ENCODE peak calls at places on chromosomes 16 and 17, in nine cellular contexts. One of them, this sample, is unnamed.

GRCh38 chr17:1294157-1294717 is 14.8 kb downstream of the TRARG1 start:
- DNase-seq in Caco-2: no peak
- DNase-seq in sciatic nerve: no peak
- DNase-seq in effector CD4-positive, alpha-beta T cell: peak; percentile 70
- DNase-seq in adrenal gland: no peak
- DNase-seq in activated CD4-positive, alpha-beta T cell treated with anti-CD3 and anti-CD28 coated beads for 48 hours: peak; percentile 60
- DNase-seq in stimulated activated CD8-positive, alpha-beta memory T cell treated with anti-CD3 and anti-CD28 coated beads, Interleukin-7, amount 100 ng/mL, for 1 hour: peak; percentile 68
- DNase-seq in body of pancreas: peak; percentile 31
- DNase-seq in NCI-H345: no peak
- DNase-seq in this sample: peak; percentile 86

GRCh38 chr17:802901-803881 is 21.0 kb downstream of the MRM3 start:
- DNase-seq in sciatic nerve: no peak
- DNase-seq in effector CD4-positive, alpha-beta T cell: no peak
- DNase-seq in Caco-2: no peak
- DNase-seq in stimulated activated CD8-positive, alpha-beta memory T cell treated with anti-CD3 and anti-CD28 coated beads, Interleukin-7, amount 100 ng/mL, for 1 hour: no peak
- DNase-seq in body of pancreas: peak; percentile 70
- DNase-seq in activated CD4-positive, alpha-beta T cell treated with anti-CD3 and anti-CD28 coated beads for 48 hours: no peak
- DNase-seq in NCI-H345: no peak
- DNase-seq in adrenal gland: no peak
- DNase-seq in this sample: no peak

GRCh38 chr16:51825740-51826139 is 674.7 kb upstream of the SALL1 start:
- DNase-seq in Caco-2: no peak
- DNase-seq in sciatic nerve: no peak
- DNase-seq in NCI-H345: no peak
- DNase-seq in stimulated activated CD8-positive, alpha-beta memory T cell treated with anti-CD3 and anti-CD28 coated beads, Interleukin-7, amount 100 ng/mL, for 1 hour: no peak
- DNase-seq in adrenal gland: no peak
- DNase-seq in activated CD4-positive, alpha-beta T cell treated with anti-CD3 and anti-CD28 coated beads for 48 hours: no peak
- DNase-seq in body of pancreas: no peak
- DNase-seq in effector CD4-positive, alpha-beta T cell: no peak
- DNase-seq in this sample: no peak

GRCh38 chr16:85384831-85385462 is 228.2 kb upstream of the GSE1 start:
- DNase-seq in body of pancreas: no peak
- DNase-seq in sciatic nerve: peak; percentile 60
- DNase-seq in NCI-H345: peak; percentile 91
- DNase-seq in effector CD4-positive, alpha-beta T cell: no peak
- DNase-seq in stimulated activated CD8-positive, alpha-beta memory T cell treated with anti-CD3 and anti-CD28 coated beads, Interleukin-7, amount 100 ng/mL, for 1 hour: no peak
- DNase-seq in activated CD4-positive, alpha-beta T cell treated with anti-CD3 and anti-CD28 coated beads for 48 hours: no peak
- DNase-seq in Caco-2: peak; percentile 65
- DNase-seq in adrenal gland: no peak
- DNase-seq in this sample: no peak

GRCh38 chr17:2986925-2987324 is 76.5 kb downstream of the OR1D5 start:
- DNase-seq in NCI-H345: no peak
- DNase-seq in activated CD4-positive, alpha-beta T cell treated with anti-CD3 and anti-CD28 coated beads for 48 hours: no peak
- DNase-seq in body of pancreas: no peak
- DNase-seq in Caco-2: no peak
- DNase-seq in effector CD4-positive, alpha-beta T cell: no peak
- DNase-seq in adrenal gland: peak; percentile 2
- DNase-seq in stimulated activated CD8-positive, alpha-beta memory T cell treated with anti-CD3 and anti-CD28 coated beads, Interleukin-7, amount 100 ng/mL, for 1 hour: no peak
- DNase-seq in sciatic nerve: no peak
- DNase-seq in this sample: no peak

GRCh38 chr16:11260596-11260966 is 4.6 kb upstream of the SOCS1 start:
- DNase-seq in NCI-H345: no peak
- DNase-seq in effector CD4-positive, alpha-beta T cell: no peak
- DNase-seq in stimulated activated CD8-positive, alpha-beta memory T cell treated with anti-CD3 and anti-CD28 coated beads, Interleukin-7, amount 100 ng/mL, for 1 hour: no peak
- DNase-seq in body of pancreas: no peak
- DNase-seq in sciatic nerve: no peak
- DNase-seq in adrenal gland: no peak
- DNase-seq in activated CD4-positive, alpha-beta T cell treated with anti-CD3 and anti-CD28 coated beads for 48 hours: no peak
- DNase-seq in Caco-2: peak; percentile 82
- DNase-seq in this sample: no peak

GRCh38 chr16:68272501-68273209 is 8.3 kb downstream of the SLC7A6 start:
- DNase-seq in adrenal gland: no peak
- DNase-seq in NCI-H345: peak; percentile 76
- DNase-seq in stimulated activated CD8-positive, alpha-beta memory T cell treated with anti-CD3 and anti-CD28 coated beads, Interleukin-7, amount 100 ng/mL, for 1 hour: no peak
- DNase-seq in effector CD4-positive, alpha-beta T cell: peak; percentile 67
- DNase-seq in activated CD4-positive, alpha-beta T cell treated with anti-CD3 and anti-CD28 coated beads for 48 hours: no peak
- DNase-seq in Caco-2: no peak
- DNase-seq in body of pancreas: peak; percentile 32
- DNase-seq in sciatic nerve: no peak
- DNase-seq in this sample: peak; percentile 53

GRCh38 chr17:64150237-64151015 is 20.5 kb upstream of the ERN1 start:
- DNase-seq in activated CD4-positive, alpha-beta T cell treated with anti-CD3 and anti-CD28 coated beads for 48 hours: no peak
- DNase-seq in NCI-H345: no peak
- DNase-seq in Caco-2: no peak
- DNase-seq in sciatic nerve: no peak
- DNase-seq in effector CD4-positive, alpha-beta T cell: no peak
- DNase-seq in body of pancreas: peak; percentile 95
- DNase-seq in adrenal gland: peak; percentile 71
- DNase-seq in stimulated activated CD8-positive, alpha-beta memory T cell treated with anti-CD3 and anti-CD28 coated beads, Interleukin-7, amount 100 ng/mL, for 1 hour: no peak
- DNase-seq in this sample: no peak

GRCh38 chr17:4327638-4328037 is 38.8 kb downstream of the UBE2G1 start:
- DNase-seq in body of pancreas: no peak
- DNase-seq in Caco-2: no peak
- DNase-seq in sciatic nerve: no peak
- DNase-seq in NCI-H345: no peak
- DNase-seq in stimulated activated CD8-positive, alpha-beta memory T cell treated with anti-CD3 and anti-CD28 coated beads, Interleukin-7, amount 100 ng/mL, for 1 hour: no peak
- DNase-seq in activated CD4-positive, alpha-beta T cell treated with anti-CD3 and anti-CD28 coated beads for 48 hours: no peak
- DNase-seq in effector CD4-positive, alpha-beta T cell: no peak
- DNase-seq in adrenal gland: no peak
- DNase-seq in this sample: no peak

GRCh38 chr16:85662976-85663830 is 25.6 kb downstream of the GINS2 start:
- DNase-seq in effector CD4-positive, alpha-beta T cell: no peak
- DNase-seq in Caco-2: no peak
- DNase-seq in activated CD4-positive, alpha-beta T cell treated with anti-CD3 and anti-CD28 coated beads for 48 hours: no peak
- DNase-seq in stimulated activated CD8-positive, alpha-beta memory T cell treated with anti-CD3 and anti-CD28 coated beads, Interleukin-7, amount 100 ng/mL, for 1 hour: no peak
- DNase-seq in NCI-H345: no peak
- DNase-seq in body of pancreas: no peak
- DNase-seq in adrenal gland: no peak
- DNase-seq in sciatic nerve: no peak
- DNase-seq in this sample: no peak

GRCh38 chr16:86507173-86508027 is 2.9 kb upstream of the FOXF1 start:
- DNase-seq in sciatic nerve: no peak
- DNase-seq in Caco-2: no peak
- DNase-seq in body of pancreas: no peak
- DNase-seq in adrenal gland: no peak
- DNase-seq in activated CD4-positive, alpha-beta T cell treated with anti-CD3 and anti-CD28 coated beads for 48 hours: no peak
- DNase-seq in effector CD4-positive, alpha-beta T cell: no peak
- DNase-seq in stimulated activated CD8-positive, alpha-beta memory T cell treated with anti-CD3 and anti-CD28 coated beads, Interleukin-7, amount 100 ng/mL, for 1 hour: no peak
- DNase-seq in NCI-H345: no peak
- DNase-seq in this sample: no peak

GRCh38 chr17:44438634-44439033 is 49.2 kb upstream of the ITGA2B start:
- DNase-seq in activated CD4-positive, alpha-beta T cell treated with anti-CD3 and anti-CD28 coated beads for 48 hours: no peak
- DNase-seq in sciatic nerve: no peak
- DNase-seq in stimulated activated CD8-positive, alpha-beta memory T cell treated with anti-CD3 and anti-CD28 coated beads, Interleukin-7, amount 100 ng/mL, for 1 hour: peak; percentile 1
- DNase-seq in Caco-2: no peak
- DNase-seq in body of pancreas: peak; percentile 26
- DNase-seq in adrenal gland: no peak
- DNase-seq in NCI-H345: no peak
- DNase-seq in effector CD4-positive, alpha-beta T cell: no peak
- DNase-seq in this sample: peak; percentile 16

GRCh38 chr17:38735161-38735997 is 5.2 kb downstream of the CISD3 start:
- DNase-seq in activated CD4-positive, alpha-beta T cell treated with anti-CD3 and anti-CD28 coated beads for 48 hours: peak; percentile 80
- DNase-seq in sciatic nerve: peak; percentile 86
- DNase-seq in Caco-2: no peak
- DNase-seq in stimulated activated CD8-positive, alpha-beta memory T cell treated with anti-CD3 and anti-CD28 coated beads, Interleukin-7, amount 100 ng/mL, for 1 hour: peak; percentile 61
- DNase-seq in adrenal gland: peak; percentile 80
- DNase-seq in NCI-H345: peak; percentile 41
- DNase-seq in effector CD4-positive, alpha-beta T cell: peak; percentile 77
- DNase-seq in body of pancreas: peak; percentile 54
- DNase-seq in this sample: peak; percentile 78

GRCh38 chr16:84312783-84313382 is 18.2 kb downstream of the WFDC1 start:
- DNase-seq in activated CD4-positive, alpha-beta T cell treated with anti-CD3 and anti-CD28 coated beads for 48 hours: no peak
- DNase-seq in stimulated activated CD8-positive, alpha-beta memory T cell treated with anti-CD3 and anti-CD28 coated beads, Interleukin-7, amount 100 ng/mL, for 1 hour: no peak
- DNase-seq in effector CD4-positive, alpha-beta T cell: no peak
- DNase-seq in Caco-2: peak; percentile 63
- DNase-seq in NCI-H345: peak; percentile 68
- DNase-seq in sciatic nerve: no peak
- DNase-seq in body of pancreas: no peak
- DNase-seq in adrenal gland: no peak
- DNase-seq in this sample: no peak

GRCh38 chr16:66874079-66874775 is 6.1 kb upstream of the PDP2 start:
- DNase-seq in effector CD4-positive, alpha-beta T cell: no peak
- DNase-seq in sciatic nerve: no peak
- DNase-seq in stimulated activated CD8-positive, alpha-beta memory T cell treated with anti-CD3 and anti-CD28 coated beads, Interleukin-7, amount 100 ng/mL, for 1 hour: no peak
- DNase-seq in NCI-H345: no peak
- DNase-seq in adrenal gland: no peak
- DNase-seq in Caco-2: no peak
- DNase-seq in activated CD4-positive, alpha-beta T cell treated with anti-CD3 and anti-CD28 coated beads for 48 hours: peak; percentile 36
- DNase-seq in body of pancreas: no peak
- DNase-seq in this sample: peak; percentile 57

GRCh38 chr17:49254066-49254465 is 23.5 kb upstream of the PHOSPHO1 start:
- DNase-seq in activated CD4-positive, alpha-beta T cell treated with anti-CD3 and anti-CD28 coated beads for 48 hours: no peak
- DNase-seq in Caco-2: no peak
- DNase-seq in sciatic nerve: no peak
- DNase-seq in body of pancreas: no peak
- DNase-seq in effector CD4-positive, alpha-beta T cell: no peak
- DNase-seq in adrenal gland: no peak
- DNase-seq in stimulated activated CD8-positive, alpha-beta memory T cell treated with anti-CD3 and anti-CD28 coated beads, Interleukin-7, amount 100 ng/mL, for 1 hour: no peak
- DNase-seq in NCI-H345: no peak
- DNase-seq in this sample: no peak

GRCh38 chr17:49180303-49180702 is 30.1 kb downstream of the GNGT2 start:
- DNase-seq in stimulated activated CD8-positive, alpha-beta memory T cell treated with anti-CD3 and anti-CD28 coated beads, Interleukin-7, amount 100 ng/mL, for 1 hour: peak; percentile 26
- DNase-seq in activated CD4-positive, alpha-beta T cell treated with anti-CD3 and anti-CD28 coated beads for 48 hours: peak; percentile 76
- DNase-seq in body of pancreas: peak; percentile 66
- DNase-seq in adrenal gland: peak; percentile 83
- DNase-seq in Caco-2: peak; percentile 63
- DNase-seq in NCI-H345: peak; percentile 25
- DNase-seq in effector CD4-positive, alpha-beta T cell: peak; percentile 57
- DNase-seq in sciatic nerve: peak; percentile 79
- DNase-seq in this sample: peak; percentile 75

GRCh38 chr17:48629411-48629759 is 3.2 kb upstream of the HOXB9 start:
- DNase-seq in Caco-2: no peak
- DNase-seq in sciatic nerve: no peak
- DNase-seq in activated CD4-positive, alpha-beta T cell treated with anti-CD3 and anti-CD28 coated beads for 48 hours: no peak
- DNase-seq in effector CD4-positive, alpha-beta T cell: no peak
- DNase-seq in body of pancreas: no peak
- DNase-seq in NCI-H345: no peak
- DNase-seq in stimulated activated CD8-positive, alpha-beta memory T cell treated with anti-CD3 and anti-CD28 coated beads, Interleukin-7, amount 100 ng/mL, for 1 hour: no peak
- DNase-seq in adrenal gland: no peak
- DNase-seq in this sample: no peak

GRCh38 chr17:70081885-70082284 is 6.9 kb downstream of the KCNJ16 start:
- DNase-seq in activated CD4-positive, alpha-beta T cell treated with anti-CD3 and anti-CD28 coated beads for 48 hours: no peak
- DNase-seq in NCI-H345: no peak
- DNase-seq in body of pancreas: no peak
- DNase-seq in Caco-2: no peak
- DNase-seq in sciatic nerve: no peak
- DNase-seq in effector CD4-positive, alpha-beta T cell: no peak
- DNase-seq in adrenal gland: no peak
- DNase-seq in stimulated activated CD8-positive, alpha-beta memory T cell treated with anti-CD3 and anti-CD28 coated beads, Interleukin-7, amount 100 ng/mL, for 1 hour: no peak
- DNase-seq in this sample: no peak

GRCh38 chr17:72725432-72726068 is 366.9 kb downstream of the SLC39A11 start:
- DNase-seq in sciatic nerve: peak; percentile 77
- DNase-seq in effector CD4-positive, alpha-beta T cell: peak; percentile 4
- DNase-seq in adrenal gland: peak; percentile 61
- DNase-seq in Caco-2: peak; percentile 62
- DNase-seq in NCI-H345: peak; percentile 77
- DNase-seq in stimulated activated CD8-positive, alpha-beta memory T cell treated with anti-CD3 and anti-CD28 coated beads, Interleukin-7, amount 100 ng/mL, for 1 hour: no peak
- DNase-seq in activated CD4-positive, alpha-beta T cell treated with anti-CD3 and anti-CD28 coated beads for 48 hours: peak; percentile 68
- DNase-seq in body of pancreas: peak; percentile 49
- DNase-seq in this sample: peak; percentile 71

GRCh38 chr17:13415877-13416416 is 185.8 kb downstream of the HS3ST3A1 start:
- DNase-seq in adrenal gland: peak; percentile 88
- DNase-seq in sciatic nerve: no peak
- DNase-seq in effector CD4-positive, alpha-beta T cell: no peak
- DNase-seq in stimulated activated CD8-positive, alpha-beta memory T cell treated with anti-CD3 and anti-CD28 coated beads, Interleukin-7, amount 100 ng/mL, for 1 hour: no peak
- DNase-seq in NCI-H345: no peak
- DNase-seq in activated CD4-positive, alpha-beta T cell treated with anti-CD3 and anti-CD28 coated beads for 48 hours: no peak
- DNase-seq in Caco-2: peak; percentile 67
- DNase-seq in body of pancreas: peak; percentile 62
- DNase-seq in this sample: no peak

GRCh38 chr16:69861276-69862030 is 89.7 kb upstream of the CLEC18A start:
- DNase-seq in Caco-2: no peak
- DNase-seq in NCI-H345: no peak
- DNase-seq in stimulated activated CD8-positive, alpha-beta memory T cell treated with anti-CD3 and anti-CD28 coated beads, Interleukin-7, amount 100 ng/mL, for 1 hour: no peak
- DNase-seq in sciatic nerve: peak; percentile 63
- DNase-seq in effector CD4-positive, alpha-beta T cell: no peak
- DNase-seq in body of pancreas: peak; percentile 68
- DNase-seq in activated CD4-positive, alpha-beta T cell treated with anti-CD3 and anti-CD28 coated beads for 48 hours: no peak
- DNase-seq in adrenal gland: peak; percentile 76
- DNase-seq in this sample: no peak

GRCh38 chr16:88063201-88063773 is 112.1 kb downstream of the BANP start:
- DNase-seq in stimulated activated CD8-positive, alpha-beta memory T cell treated with anti-CD3 and anti-CD28 coated beads, Interleukin-7, amount 100 ng/mL, for 1 hour: no peak
- DNase-seq in Caco-2: no peak
- DNase-seq in body of pancreas: no peak
- DNase-seq in adrenal gland: no peak
- DNase-seq in activated CD4-positive, alpha-beta T cell treated with anti-CD3 and anti-CD28 coated beads for 48 hours: no peak
- DNase-seq in sciatic nerve: peak; percentile 74
- DNase-seq in effector CD4-positive, alpha-beta T cell: no peak
- DNase-seq in NCI-H345: no peak
- DNase-seq in this sample: no peak

GRCh38 chr16:74305978-74306784 is 9.6 kb downstream of the PSMD7 start:
- DNase-seq in body of pancreas: no peak
- DNase-seq in sciatic nerve: no peak
- DNase-seq in adrenal gland: no peak
- DNase-seq in effector CD4-positive, alpha-beta T cell: no peak
- DNase-seq in Caco-2: no peak
- DNase-seq in stimulated activated CD8-positive, alpha-beta memory T cell treated with anti-CD3 and anti-CD28 coated beads, Interleukin-7, amount 100 ng/mL, for 1 hour: no peak
- DNase-seq in NCI-H345: no peak
- DNase-seq in activated CD4-positive, alpha-beta T cell treated with anti-CD3 and anti-CD28 coated beads for 48 hours: no peak
- DNase-seq in this sample: no peak

GRCh38 chr16:27321013-27321960 is 7.5 kb downstream of the IL4R start:
- DNase-seq in activated CD4-positive, alpha-beta T cell treated with anti-CD3 and anti-CD28 coated beads for 48 hours: no peak
- DNase-seq in sciatic nerve: peak; percentile 30
- DNase-seq in NCI-H345: no peak
- DNase-seq in body of pancreas: no peak
- DNase-seq in Caco-2: no peak
- DNase-seq in stimulated activated CD8-positive, alpha-beta memory T cell treated with anti-CD3 and anti-CD28 coated beads, Interleukin-7, amount 100 ng/mL, for 1 hour: no peak
- DNase-seq in adrenal gland: no peak
- DNase-seq in effector CD4-positive, alpha-beta T cell: no peak
- DNase-seq in this sample: no peak

GRCh38 chr16:84907575-84907974 is 87.8 kb downstream of the CRISPLD2 start:
- DNase-seq in adrenal gland: peak; percentile 54
- DNase-seq in activated CD4-positive, alpha-beta T cell treated with anti-CD3 and anti-CD28 coated beads for 48 hours: no peak
- DNase-seq in sciatic nerve: no peak
- DNase-seq in body of pancreas: peak; percentile 57
- DNase-seq in NCI-H345: no peak
- DNase-seq in stimulated activated CD8-positive, alpha-beta memory T cell treated with anti-CD3 and anti-CD28 coated beads, Interleukin-7, amount 100 ng/mL, for 1 hour: no peak
- DNase-seq in effector CD4-positive, alpha-beta T cell: no peak
- DNase-seq in Caco-2: no peak
- DNase-seq in this sample: no peak

GRCh38 chr17:27944546-27945332 is 51.6 kb upstream of the LYRM9 start:
- DNase-seq in effector CD4-positive, alpha-beta T cell: no peak
- DNase-seq in adrenal gland: no peak
- DNase-seq in body of pancreas: no peak
- DNase-seq in activated CD4-positive, alpha-beta T cell treated with anti-CD3 and anti-CD28 coated beads for 48 hours: no peak
- DNase-seq in NCI-H345: peak; percentile 5
- DNase-seq in sciatic nerve: no peak
- DNase-seq in Caco-2: no peak
- DNase-seq in stimulated activated CD8-positive, alpha-beta memory T cell treated with anti-CD3 and anti-CD28 coated beads, Interleukin-7, amount 100 ng/mL, for 1 hour: no peak
- DNase-seq in this sample: no peak

GRCh38 chr17:41796066-41796895 is 9.8 kb upstream of the JUP start:
- DNase-seq in activated CD4-positive, alpha-beta T cell treated with anti-CD3 and anti-CD28 coated beads for 48 hours: no peak
- DNase-seq in NCI-H345: no peak
- DNase-seq in Caco-2: peak; percentile 84
- DNase-seq in body of pancreas: no peak
- DNase-seq in effector CD4-positive, alpha-beta T cell: no peak
- DNase-seq in sciatic nerve: no peak
- DNase-seq in stimulated activated CD8-positive, alpha-beta memory T cell treated with anti-CD3 and anti-CD28 coated beads, Interleukin-7, amount 100 ng/mL, for 1 hour: no peak
- DNase-seq in adrenal gland: no peak
- DNase-seq in this sample: no peak